ENCODE peak calls at places on chromosomes 2 and 18, in six cellular contexts. T is endodermal cell, J is uterus, Y is GM12878, E is heart right ventricle, S is lower lobe of right lung. R is an unnamed sample.
A peak's percentile ranks its signal among the peaks of the same experiment; 100 is the strongest.

GRCh38 chr2:201860541-201861154 is 54.3 kb downstream of the CDK15 start:
- DNase-seq in T (peak; percentile 86), J (peak; percentile 32), Y (peak; percentile 43), E (peak; percentile 49), S (no peak), R (no peak)

GRCh38 chr2:100628506-100628905 is 65.7 kb downstream of the PDCL3 start:
- DNase-seq in T (no peak), J (no peak), Y (no peak), E (no peak), S (no peak), R (no peak)

GRCh38 chr2:24920813-24921441 is 890 bp upstream of the ADCY3 start:
- DNase-seq in T (peak; percentile 76), J (no peak), Y (no peak), E (no peak), S (no peak), R (no peak)

GRCh38 chr2:54763636-54764291 is 40.3 kb downstream of the EML6 start:
- DNase-seq in T (peak; percentile 80), J (no peak), Y (no peak), E (no peak), S (no peak), R (no peak)

GRCh38 chr2:135149251-135149650 is 97.2 kb downstream of the RAB3GAP1 start:
- DNase-seq in T (no peak), J (no peak), Y (no peak), E (no peak), S (no peak), R (no peak)

GRCh38 chr2:35503311-35503710 is 852.3 kb upstream of the CRIM1 start:
- DNase-seq in T (no peak), J (no peak), Y (no peak), E (no peak), S (no peak), R (no peak)

GRCh38 chr2:120346034-120346666 is at the start of gene INHBB:
- DNase-seq in T (peak; percentile 72), J (no peak), Y (no peak), E (no peak), S (no peak), R (no peak)

GRCh38 chr2:213862407-213863076 is 548.3 kb upstream of the VWC2L start:
- DNase-seq in T (no peak), J (no peak), Y (no peak), E (no peak), S (no peak), R (no peak)

GRCh38 chr2:46448656-46449055 is 30.7 kb upstream of the TMEM247 start:
- DNase-seq in T (no peak), J (no peak), Y (no peak), E (no peak), S (no peak), R (no peak)

GRCh38 chr2:226580403-226580802 is 219.2 kb downstream of the IRS1 start:
- DNase-seq in T (no peak), J (no peak), Y (no peak), E (peak; percentile 30), S (no peak), R (no peak)

GRCh38 chr2:108367776-108368175 is 10.0 kb upstream of the SULT1C4 start:
- DNase-seq in T (no peak), J (no peak), Y (no peak), E (no peak), S (no peak), R (no peak)

GRCh38 chr2:128736689-128737545 is 418.2 kb upstream of the HS6ST1 start:
- DNase-seq in T (peak; percentile 96), J (peak; percentile 68), Y (no peak), E (peak; percentile 79), S (peak; percentile 85), R (peak; percentile 78)

GRCh38 chr2:174535757-174536703 is 49.2 kb upstream of the GPR155 start:
- DNase-seq in T (no peak), J (no peak), Y (no peak), E (no peak), S (no peak), R (no peak)

GRCh38 chr2:65557616-65558573 is 125.5 kb upstream of the SPRED2 start:
- DNase-seq in T (no peak), J (no peak), Y (no peak), E (no peak), S (no peak), R (no peak)
- H3K4me3 ChIP-seq in T (no peak overlapping the region), J (no peak overlapping the region), Y (no peak overlapping the region), E (no peak overlapping the region), S (no peak overlapping the region), R (no peak overlapping the region)

DNA sequence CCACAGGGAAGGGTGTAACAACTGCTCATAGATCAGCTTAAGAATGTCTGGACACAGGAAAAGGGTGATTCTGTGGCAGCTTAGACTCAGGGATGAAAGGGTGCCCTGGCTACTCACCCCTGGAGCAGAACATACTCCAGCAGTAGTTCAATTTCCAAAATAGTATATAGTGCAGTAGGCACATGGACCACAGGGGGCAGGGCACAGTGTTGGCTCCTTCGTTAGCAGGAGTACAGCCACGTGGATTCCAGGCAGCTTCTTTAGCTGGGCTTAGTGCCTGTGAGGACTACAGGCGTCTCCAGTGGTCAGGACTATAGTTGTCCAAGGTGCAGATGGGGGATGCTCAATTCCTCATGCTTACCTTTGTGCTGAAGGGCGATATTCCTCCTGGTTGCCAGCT is 277.5 kb upstream of the DDX18 start:
- DNase-seq in T (peak; percentile 53), J (no peak), Y (no peak), E (no peak), S (no peak), R (no peak)
- TF ChIP-seq CTCF in T (peak; percentile 50), J (no peak), Y (no peak), E (no peak), S (no peak), R (no peak)

GRCh38 chr2:52686935-52687334 is 1080.7 kb upstream of the CHAC2 start:
- DNase-seq in T (no peak), J (no peak), Y (no peak), E (no peak), S (no peak), R (no peak)
- H3K9me3 ChIP-seq in T (peaks cover 12% of the 10 kb centered on the region), J (no peaks in the 10 kb centered on the region), Y (no peaks in the 10 kb centered on the region), E (peaks cover 38% of the 10 kb centered on the region), S (peaks cover 5% of the 10 kb centered on the region), R (peaks cover 26% of the 10 kb centered on the region)

DNA sequence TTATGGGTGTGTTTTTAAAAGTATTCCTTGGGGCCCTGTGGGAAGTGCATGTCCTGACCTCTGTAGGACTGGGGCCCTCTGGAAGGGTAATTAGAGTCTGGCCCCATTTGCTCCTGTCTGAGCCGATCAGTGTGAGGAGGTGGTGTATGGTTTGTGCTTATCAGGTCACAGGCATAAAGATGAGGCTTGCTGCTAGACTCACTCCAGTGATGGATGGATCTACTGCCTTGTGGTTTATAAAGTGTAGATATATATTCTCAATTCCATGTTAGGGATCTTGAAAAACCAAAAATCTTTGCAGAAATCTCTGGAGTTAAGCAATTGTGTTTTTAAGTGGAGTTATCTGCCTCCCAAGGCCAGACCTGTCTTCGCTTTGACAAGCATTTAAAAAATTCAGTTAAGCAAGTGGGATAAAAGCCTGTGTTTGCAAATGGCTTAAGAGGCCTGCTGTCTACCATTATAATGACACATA is 182.4 kb downstream of the PTPRM start:
- DNase-seq in T (no peak), J (no peak), Y (no peak), E (no peak), S (no peak), R (no peak)
- H3K4me3 ChIP-seq in T (peak overlapping the region; percentile 62), J (no peak overlapping the region), Y (no peak overlapping the region), E (no peak overlapping the region), S (no peak overlapping the region), R (no peak overlapping the region)